ENCODE peak calls at places on chromosomes 16 and 17, in six cellular contexts. One of them, this sample, is unnamed.
A peak's percentile ranks its signal among the peaks of the same experiment; 100 is the strongest.

GRCh38 chr16:84497836-84498610 is 6.4 kb downstream of the MEAK7 start:
- DNase-seq in esophagus squamous epithelium: no peak
- DNase-seq in AG20443: no peak
- DNase-seq in astrocyte of the spinal cord: no peak
- DNase-seq in psoas muscle: no peak
- DNase-seq in activated T-cell treated with anti-CD3 and anti-CD28 coated beads for 24 hours: no peak
- DNase-seq in this sample: no peak

GRCh38 chr16:50151322-50151721 is 1.8 kb upstream of the TENT4B start:
- DNase-seq in psoas muscle: no peak
- DNase-seq in astrocyte of the spinal cord: no peak
- DNase-seq in esophagus squamous epithelium: no peak
- DNase-seq in activated T-cell treated with anti-CD3 and anti-CD28 coated beads for 24 hours: no peak
- DNase-seq in AG20443: no peak
- DNase-seq in this sample: no peak

GRCh38 chr17:26809033-26809432 is 484.9 kb upstream of the WSB1 start:
- DNase-seq in esophagus squamous epithelium: no peak
- DNase-seq in activated T-cell treated with anti-CD3 and anti-CD28 coated beads for 24 hours: no peak
- DNase-seq in AG20443: no peak
- DNase-seq in psoas muscle: no peak
- DNase-seq in astrocyte of the spinal cord: peak; percentile 26
- DNase-seq in this sample: no peak

GRCh38 chr16:18932243-18932997 is 6.2 kb upstream of the SMG1 start:
- DNase-seq in astrocyte of the spinal cord: peak; percentile 38
- DNase-seq in psoas muscle: no peak
- DNase-seq in esophagus squamous epithelium: no peak
- DNase-seq in AG20443: peak; percentile 69
- DNase-seq in activated T-cell treated with anti-CD3 and anti-CD28 coated beads for 24 hours: no peak
- DNase-seq in this sample: no peak

GRCh38 chr17:4304417-4305027 is 40.7 kb upstream of the ANKFY1 start:
- DNase-seq in activated T-cell treated with anti-CD3 and anti-CD28 coated beads for 24 hours: peak; percentile 30
- DNase-seq in psoas muscle: no peak
- DNase-seq in esophagus squamous epithelium: no peak
- DNase-seq in astrocyte of the spinal cord: peak; percentile 39
- DNase-seq in AG20443: peak; percentile 63
- DNase-seq in this sample: no peak

GRCh38 chr17:7631398-7632380 is 1.8 kb downstream of the SHBG start:
- DNase-seq in esophagus squamous epithelium: no peak
- DNase-seq in AG20443: no peak
- DNase-seq in astrocyte of the spinal cord: no peak
- DNase-seq in activated T-cell treated with anti-CD3 and anti-CD28 coated beads for 24 hours: no peak
- DNase-seq in psoas muscle: no peak
- DNase-seq in this sample: no peak

GRCh38 chr17:76193616-76194015 is 46.7 kb downstream of the RNF157 start:
- DNase-seq in psoas muscle: no peak
- DNase-seq in astrocyte of the spinal cord: no peak
- DNase-seq in AG20443: no peak
- DNase-seq in activated T-cell treated with anti-CD3 and anti-CD28 coated beads for 24 hours: no peak
- DNase-seq in esophagus squamous epithelium: no peak
- DNase-seq in this sample: no peak

GRCh38 chr17:38773258-38773657 is 20.7 kb downstream of the PSMB3 start:
- DNase-seq in activated T-cell treated with anti-CD3 and anti-CD28 coated beads for 24 hours: no peak
- DNase-seq in astrocyte of the spinal cord: no peak
- DNase-seq in esophagus squamous epithelium: no peak
- DNase-seq in AG20443: no peak
- DNase-seq in psoas muscle: no peak
- DNase-seq in this sample: no peak

GRCh38 chr17:27559506-27559931 is 71.5 kb upstream of the LGALS9 start:
- DNase-seq in esophagus squamous epithelium: no peak
- DNase-seq in astrocyte of the spinal cord: peak; percentile 70
- DNase-seq in AG20443: peak; percentile 82
- DNase-seq in activated T-cell treated with anti-CD3 and anti-CD28 coated beads for 24 hours: no peak
- DNase-seq in psoas muscle: peak; percentile 72
- DNase-seq in this sample: no peak

GRCh38 chr16:82156761-82157654 is 13.0 kb downstream of the MPHOSPH6 start:
- DNase-seq in esophagus squamous epithelium: no peak
- DNase-seq in AG20443: peak; percentile 40
- DNase-seq in psoas muscle: no peak
- DNase-seq in astrocyte of the spinal cord: peak; percentile 5
- DNase-seq in activated T-cell treated with anti-CD3 and anti-CD28 coated beads for 24 hours: no peak
- DNase-seq in this sample: no peak

GRCh38 chr17:50872710-50873424 is 6.7 kb upstream of the TOB1 start:
- DNase-seq in activated T-cell treated with anti-CD3 and anti-CD28 coated beads for 24 hours: peak; percentile 49
- DNase-seq in AG20443: peak; percentile 64
- DNase-seq in esophagus squamous epithelium: no peak
- DNase-seq in astrocyte of the spinal cord: peak; percentile 48
- DNase-seq in psoas muscle: peak; percentile 71
- DNase-seq in this sample: no peak

GRCh38 chr17:32801641-32802040 is 75.3 kb downstream of the MYO1D start:
- DNase-seq in AG20443: no peak
- DNase-seq in psoas muscle: no peak
- DNase-seq in esophagus squamous epithelium: no peak
- DNase-seq in astrocyte of the spinal cord: no peak
- DNase-seq in activated T-cell treated with anti-CD3 and anti-CD28 coated beads for 24 hours: no peak
- DNase-seq in this sample: no peak

GRCh38 chr16:79267781-79268180 is 332.8 kb downstream of the MAF start:
- DNase-seq in psoas muscle: no peak
- DNase-seq in astrocyte of the spinal cord: no peak
- DNase-seq in activated T-cell treated with anti-CD3 and anti-CD28 coated beads for 24 hours: no peak
- DNase-seq in esophagus squamous epithelium: no peak
- DNase-seq in AG20443: no peak
- DNase-seq in this sample: no peak

GRCh38 chr17:80453126-80453979 is 23.1 kb downstream of the NPTX1 start:
- DNase-seq in activated T-cell treated with anti-CD3 and anti-CD28 coated beads for 24 hours: no peak
- DNase-seq in esophagus squamous epithelium: no peak
- DNase-seq in AG20443: no peak
- DNase-seq in astrocyte of the spinal cord: no peak
- DNase-seq in psoas muscle: peak; percentile 33
- DNase-seq in this sample: no peak

GRCh38 chr17:5527647-5528250 is 41.4 kb downstream of the MIS12 start:
- DNase-seq in AG20443: no peak
- DNase-seq in astrocyte of the spinal cord: no peak
- DNase-seq in psoas muscle: no peak
- DNase-seq in esophagus squamous epithelium: no peak
- DNase-seq in activated T-cell treated with anti-CD3 and anti-CD28 coated beads for 24 hours: no peak
- DNase-seq in this sample: no peak

GRCh38 chr17:78383725-78384471 is 5.4 kb downstream of the PGS1 start:
- DNase-seq in activated T-cell treated with anti-CD3 and anti-CD28 coated beads for 24 hours: peak; percentile 51
- DNase-seq in esophagus squamous epithelium: peak; percentile 65
- DNase-seq in astrocyte of the spinal cord: peak; percentile 99
- DNase-seq in AG20443: peak; percentile 93
- DNase-seq in psoas muscle: peak; percentile 91
- DNase-seq in this sample: no peak

GRCh38 chr17:32142857-32143524 is 689 bp downstream of the RHOT1 start:
- DNase-seq in astrocyte of the spinal cord: peak; percentile 55
- DNase-seq in activated T-cell treated with anti-CD3 and anti-CD28 coated beads for 24 hours: peak; percentile 9
- DNase-seq in esophagus squamous epithelium: no peak
- DNase-seq in psoas muscle: peak; percentile 74
- DNase-seq in AG20443: peak; percentile 62
- DNase-seq in this sample: no peak

GRCh38 chr17:44932096-44932495 is 15.5 kb downstream of the KIF18B start:
- DNase-seq in AG20443: no peak
- DNase-seq in astrocyte of the spinal cord: no peak
- DNase-seq in activated T-cell treated with anti-CD3 and anti-CD28 coated beads for 24 hours: no peak
- DNase-seq in psoas muscle: no peak
- DNase-seq in esophagus squamous epithelium: no peak
- DNase-seq in this sample: no peak

GRCh38 chr17:4142107-4142900 is 526 bp downstream of the ZZEF1 start:
- DNase-seq in esophagus squamous epithelium: no peak
- DNase-seq in astrocyte of the spinal cord: peak; percentile 25
- DNase-seq in activated T-cell treated with anti-CD3 and anti-CD28 coated beads for 24 hours: peak; percentile 3
- DNase-seq in psoas muscle: peak; percentile 77
- DNase-seq in AG20443: peak; percentile 61
- DNase-seq in this sample: no peak

GRCh38 chr16:50942143-50942542 is 200.3 kb downstream of the CYLD start:
- DNase-seq in esophagus squamous epithelium: no peak
- DNase-seq in activated T-cell treated with anti-CD3 and anti-CD28 coated beads for 24 hours: no peak
- DNase-seq in astrocyte of the spinal cord: no peak
- DNase-seq in psoas muscle: no peak
- DNase-seq in AG20443: no peak
- DNase-seq in this sample: no peak

GRCh38 chr16:14310519-14310991 is 239.4 kb downstream of the MRTFB start:
- DNase-seq in activated T-cell treated with anti-CD3 and anti-CD28 coated beads for 24 hours: no peak
- DNase-seq in esophagus squamous epithelium: no peak
- DNase-seq in astrocyte of the spinal cord: peak; percentile 44
- DNase-seq in AG20443: peak; percentile 32
- DNase-seq in psoas muscle: peak; percentile 67
- DNase-seq in this sample: no peak

This sample was measured in SIG-M5.